ENCODE peak calls at places on chromosomes 4 and X, in six cellular contexts. P, S, R, I, O and A are unnamed samples.

GRCh38 chr4:139921551-139922184 is 232.3 kb downstream of the MAML3 start:
- DNase-seq in P (no peak), S (no peak), R (no peak), I (no peak), O (no peak), A (no peak)

GRCh38 chr4:19478791-19479190 is 772.9 kb upstream of the SLIT2 start:
- DNase-seq in P (peak; percentile 53), S (no peak), R (no peak), I (no peak), O (no peak), A (no peak)

GRCh38 chr4:15963568-15963967 is 593 bp upstream of the FGFBP2 start:
- DNase-seq in P (no peak), S (no peak), R (no peak), I (no peak), O (no peak), A (no peak)

GRCh38 chrX:39813631-39814246 is 284.0 kb downstream of the BCOR start:
- DNase-seq in P (peak; percentile 80), S (peak; percentile 44), R (peak; percentile 89), I (no peak), O (peak; percentile 88), A (no peak)

GRCh38 chr4:2336659-2337058 is 74.8 kb upstream of the MXD4 start:
- DNase-seq in P (no peak), S (no peak), R (no peak), I (no peak), O (no peak), A (no peak)

GRCh38 chr4:101277661-101278060 is 69.7 kb downstream of the PPP3CA start:
- DNase-seq in P (peak; percentile 34), S (no peak), R (peak; percentile 61), I (no peak), O (peak; percentile 62), A (no peak)

GRCh38 chr4:136078971-136079370 is 1453.3 kb downstream of the PCDH18 start:
- DNase-seq in P (peak; percentile 8), S (no peak), R (peak; percentile 3), I (no peak), O (no peak), A (no peak)

GRCh38 chr4:184647391-184648101 is 1.7 kb downstream of the CASP3 start:
- DNase-seq in P (peak; percentile 32), S (no peak), R (peak; percentile 34), I (no peak), O (peak; percentile 27), A (no peak)

GRCh38 chr4:171117457-171117856 is 695.7 kb upstream of the GALNTL6 start:
- DNase-seq in P (no peak), S (no peak), R (no peak), I (no peak), O (no peak), A (no peak)

GRCh38 chrX:13763489-13763888 is 28.9 kb downstream of the OFD1 start:
- DNase-seq in P (no peak), S (no peak), R (no peak), I (no peak), O (no peak), A (no peak)

GRCh38 chrX:71636438-71637252 is 18.3 kb upstream of the CXCR3 start:
- DNase-seq in P (no peak), S (no peak), R (no peak), I (no peak), O (no peak), A (no peak)

GRCh38 chrX:47581731-47582647 is at the start of gene TIMP1:
- DNase-seq in P (peak; percentile 95), S (peak; percentile 84), R (peak; percentile 96), I (peak; percentile 75), O (peak; percentile 97), A (peak; percentile 52)

GRCh38 chr4:25500626-25501318 is 123.7 kb downstream of the ANAPC4 start:
- DNase-seq in P (no peak), S (no peak), R (no peak), I (no peak), O (peak; percentile 3), A (no peak)

GRCh38 chr4:123217676-123218075 is 178.9 kb upstream of the SPRY1 start:
- DNase-seq in P (no peak), S (no peak), R (no peak), I (no peak), O (no peak), A (no peak)

GRCh38 chr4:44351069-44351468 is 97.5 kb downstream of the KCTD8 start:
- DNase-seq in P (no peak), S (no peak), R (no peak), I (no peak), O (no peak), A (no peak)